ENCODE peak calls at places on chromosomes 3 and 15, in ten cellular contexts. P, L, X, I, J, H, A, W, N and T are unnamed samples.

GRCh38 chr3:158794936-158795518 is 6.8 kb upstream of the MFSD1 start:
- DNase-seq in H (no peak), W (no peak), N (no peak), L (peak; percentile 37), X (no peak), J (no peak), P (peak; percentile 68), I (peak; percentile 39), A (peak; percentile 17), T (no peak)

GRCh38 chr3:181103605-181104004 is 114.1 kb upstream of the DNAJC19 start:
- DNase-seq in N (no peak), A (no peak), W (no peak), I (no peak), L (peak; percentile 88), X (no peak), H (no peak), J (no peak), P (peak; percentile 1), T (peak; percentile 16)

GRCh38 chr3:12336099-12336498 is 47.2 kb downstream of the PPARG start:
- DNase-seq in W (no peak), X (no peak), H (no peak), A (no peak), N (no peak), I (no peak), P (peak; percentile 19), J (no peak), L (no peak), T (no peak)

GRCh38 chr15:42456971-42457370 is 34.0 kb downstream of the ZNF106 start:
- DNase-seq in A (no peak), H (no peak), P (peak; percentile 36), I (peak; percentile 44), X (no peak), N (no peak), J (no peak), W (no peak), L (no peak), T (no peak)

GRCh38 chr15:45637552-45638033 is 2.8 kb downstream of the SQOR start:
- DNase-seq in X (peak; percentile 70), W (no peak), A (peak; percentile 67), H (no peak), P (peak; percentile 97), J (peak; percentile 93), I (peak; percentile 85), N (peak; percentile 27), L (no peak), T (no peak)

GRCh38 chr3:84963137-84963536 is 4.3 kb downstream of the CADM2 start:
- DNase-seq in X (no peak), I (no peak), J (no peak), A (no peak), N (no peak), L (peak; percentile 16), H (no peak), W (no peak), P (no peak), T (no peak)

GRCh38 chr15:83698294-83698693 is 44.4 kb downstream of the ADAMTSL3 start:
- DNase-seq in X (no peak), I (peak; percentile 20), N (no peak), P (peak; percentile 46), A (no peak), J (no peak), H (peak; percentile 54), W (no peak), L (no peak), T (no peak)

GRCh38 chr15:49045691-49046112 is 544 bp downstream of the SECISBP2L start:
- DNase-seq in L (peak; percentile 68), X (no peak), N (no peak), A (peak; percentile 63), P (peak; percentile 39), J (no peak), H (no peak), I (no peak), W (peak; percentile 54), T (no peak)

GRCh38 chr3:2354702-2355101 is 256.0 kb downstream of the CNTN4 start:
- DNase-seq in A (no peak), N (no peak), I (no peak), J (no peak), X (no peak), P (peak; percentile 42), W (no peak), H (no peak), L (peak; percentile 33), T (no peak)

GRCh38 chr3:45442679-45443214 is 54.4 kb downstream of the LARS2 start:
- DNase-seq in A (no peak), H (no peak), P (no peak), J (no peak), W (no peak), L (no peak), N (no peak), I (no peak), X (no peak), T (no peak)

GRCh38 chr3:115239717-115240116 is 92.6 kb upstream of the ZBTB20 start:
- DNase-seq in H (no peak), L (no peak), J (peak; percentile 86), X (no peak), I (peak; percentile 98), A (no peak), N (no peak), P (peak; percentile 99), W (peak; percentile 64), T (no peak)

GRCh38 chr3:194937144-194937543 is 251.5 kb downstream of the FAM43A start:
- DNase-seq in P (no peak), N (no peak), X (no peak), H (no peak), J (no peak), I (no peak), L (no peak), A (no peak), W (no peak), T (no peak)

GRCh38 chr15:72585659-72586058 is 68.8 kb upstream of the GOLGA6B start:
- DNase-seq in A (no peak), P (peak; percentile 41), N (no peak), H (no peak), L (no peak), W (no peak), I (no peak), J (no peak), X (no peak), T (no peak)

DNA sequence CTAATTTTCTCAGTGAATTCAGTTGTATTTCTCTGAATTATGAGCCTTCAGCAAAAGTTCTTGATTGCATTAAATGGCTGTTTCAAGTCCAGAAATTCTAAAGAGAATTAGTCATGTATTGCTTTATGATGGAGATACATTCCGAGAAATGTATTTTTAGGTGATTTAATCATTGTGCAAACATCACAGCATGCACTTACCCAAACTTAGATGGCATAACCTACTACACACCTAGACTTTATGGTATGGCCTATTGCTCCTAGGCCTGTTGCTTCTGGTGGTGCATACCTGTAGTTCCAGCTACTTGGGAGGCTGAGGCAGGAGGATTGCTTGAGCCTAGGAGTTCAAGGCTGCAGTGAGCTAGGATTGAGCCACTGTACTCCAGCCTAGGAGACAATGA is 44.2 kb upstream of the GCNT3 start:
- DNase-seq in W (no peak), N (no peak), A (no peak), I (no peak), L (no peak), H (no peak), J (no peak), X (no peak), P (no peak), T (no peak)
- TF ChIP-seq CTCF in W (no peak), N (no peak), A (no peak), I (no peak), L (no peak), H (no peak), J (no peak), X (no peak), P (no peak), T (no peak)

GRCh38 chr3:71062920-71063767 is 520.4 kb downstream of the FOXP1 start:
- DNase-seq in W (no peak), H (no peak), N (no peak), L (no peak), J (no peak), A (peak; percentile 36), X (no peak), P (peak; percentile 38), I (no peak), T (no peak)

GRCh38 chr3:71060536-71060935 is 523.0 kb downstream of the FOXP1 start:
- DNase-seq in J (no peak), H (no peak), A (no peak), P (no peak), N (no peak), X (no peak), L (no peak), I (no peak), W (no peak), T (no peak)

GRCh38 chr3:71062037-71062919 is 521.2 kb downstream of the FOXP1 start:
- DNase-seq in J (no peak), P (peak; percentile 60), N (no peak), W (no peak), H (no peak), X (no peak), I (no peak), L (no peak), A (no peak), T (no peak)

GRCh38 chr3:71061581-71061980 is 521.9 kb downstream of the FOXP1 start:
- DNase-seq in L (no peak), W (no peak), P (no peak), J (no peak), N (no peak), A (no peak), X (no peak), I (no peak), H (no peak), T (no peak)

GRCh38 chr3:71061037-71061436 is 522.5 kb downstream of the FOXP1 start:
- DNase-seq in I (no peak), P (no peak), J (no peak), A (no peak), X (no peak), N (no peak), W (no peak), L (no peak), H (no peak), T (no peak)
- TF ChIP-seq CTCF in I (no peak), P (no peak), J (no peak), A (no peak), X (no peak), N (no peak), W (no peak), L (no peak), H (no peak), T (no peak)

GRCh38 chr3:168443967-168444366 is 348.2 kb upstream of the GOLIM4 start:
- DNase-seq in I (no peak), A (no peak), P (no peak), J (no peak), W (no peak), H (no peak), X (no peak), N (no peak), L (no peak), T (no peak)

GRCh38 chr3:168442502-168442901 is 346.8 kb upstream of the GOLIM4 start:
- DNase-seq in A (no peak), X (no peak), I (no peak), J (no peak), W (no peak), H (no peak), P (no peak), N (no peak), L (no peak), T (no peak)
- TF ChIP-seq CTCF in A (no peak), X (no peak), I (no peak), J (no peak), W (no peak), H (no peak), P (no peak), N (no peak), L (no peak), T (no peak)

DNA sequence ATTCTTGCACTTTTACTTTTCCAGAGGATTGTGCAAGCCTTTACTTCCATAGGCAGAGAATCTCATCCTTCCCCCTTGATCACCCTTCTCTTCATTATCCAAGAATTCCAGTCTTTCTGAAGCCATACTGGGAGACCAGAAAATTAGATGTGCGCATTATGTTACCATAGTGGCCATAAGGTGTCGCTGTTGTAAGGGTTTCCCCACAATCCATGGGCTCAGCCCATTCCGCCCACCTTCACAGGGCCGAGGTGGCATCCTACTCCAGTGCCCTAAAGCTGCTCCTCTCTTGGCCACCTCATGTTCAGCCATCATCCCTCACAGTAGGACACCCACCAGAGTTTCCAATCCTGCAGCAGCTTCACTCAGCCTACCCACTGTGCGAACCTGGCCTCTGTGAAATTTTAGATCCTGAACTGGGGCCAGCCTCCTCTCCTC is 35.0 kb downstream of the CTSH start:
- DNase-seq in N (no peak), X (no peak), P (peak; percentile 64), L (peak; percentile 81), A (peak; percentile 68), W (peak; percentile 67), H (no peak), I (no peak), J (no peak), T (peak; percentile 52)
- TF ChIP-seq CTCF in N (peak; percentile 41), X (peak; percentile 37), P (peak; percentile 69), L (peak; percentile 87), A (peak; percentile 79), W (peak; percentile 83), H (peak; percentile 48), I (peak; percentile 63), J (peak; percentile 74), T (peak; percentile 81)